ENCODE peak calls at places on chromosome 12, in five cellular contexts. B is neuronal stem cell, V is IMR-90, D is trophoblast cell, A is H1. Z is an unnamed sample.

GRCh38 chr12:67772276-67773169 is 124.0 kb downstream of the DYRK2 start:
- DNase-seq in B (peak; percentile 62), V (peak; percentile 76), D (no peak), A (peak; percentile 58), Z (peak; percentile 87)

GRCh38 chr12:122028601-122029560 is 7.2 kb downstream of the BCL7A start:
- DNase-seq in B (no peak), V (no peak), A (no peak), D (no peak), Z (no peak)

GRCh38 chr12:123441523-123442164 is 5.2 kb upstream of the RILPL2 start:
- DNase-seq in D (no peak), A (no peak), B (no peak), V (no peak), Z (no peak)

GRCh38 chr12:103858953-103859601 is 18.0 kb upstream of the NT5DC3 start:
- DNase-seq in D (peak; percentile 84), V (peak; percentile 98), B (no peak), A (no peak), Z (peak; percentile 95)

GRCh38 chr12:26231930-26232329 is 36.6 kb downstream of the SSPN start:
- DNase-seq in A (no peak), V (no peak), D (no peak), B (no peak), Z (no peak)

GRCh38 chr12:96219700-96220206 is 25.6 kb downstream of the ELK3 start:
- DNase-seq in B (no peak), A (peak; percentile 53), D (peak; percentile 99), V (peak; percentile 98), Z (peak; percentile 96)

GRCh38 chr12:93727911-93728310 is 50.7 kb downstream of the CRADD start:
- DNase-seq in D (no peak), V (no peak), A (no peak), B (no peak), Z (no peak)

GRCh38 chr12:21788089-21788983 is 13.8 kb upstream of the KCNJ8 start:
- DNase-seq in V (no peak), A (no peak), B (no peak), D (no peak), Z (no peak)

GRCh38 chr12:110165540-110166159 is 41.5 kb downstream of the IFT81 start:
- DNase-seq in V (no peak), D (peak; percentile 56), B (no peak), A (no peak), Z (no peak)

GRCh38 chr12:68446896-68447806 is 115.0 kb upstream of the MDM1 start:
- DNase-seq in B (peak; percentile 57), D (peak; percentile 85), A (no peak), V (no peak), Z (no peak)

GRCh38 chr12:40224439-40225291 is at the start of gene LRRK2:
- DNase-seq in B (peak; percentile 33), A (no peak), V (peak; percentile 28), D (peak; percentile 42), Z (peak; percentile 53)

GRCh38 chr12:67457136-67457535 is 188.0 kb downstream of the CAND1 start:
- DNase-seq in V (no peak), A (no peak), B (no peak), D (no peak), Z (no peak)

GRCh38 chr12:109951136-109951535 is 45.0 kb downstream of the GIT2 start:
- DNase-seq in D (peak; percentile 94), B (no peak), A (no peak), V (peak; percentile 96), Z (peak; percentile 75)

GRCh38 chr12:114403044-114403689 is 2.8 kb downstream of the TBX5 start:
- DNase-seq in D (no peak), B (peak; percentile 70), V (peak; percentile 69), A (peak; percentile 54), Z (no peak)

GRCh38 chr12:69417741-69418167 is 52.4 kb upstream of the FRS2 start:
- DNase-seq in A (no peak), D (no peak), B (no peak), V (no peak), Z (no peak)

GRCh38 chr12:101877816-101878811 is 734 bp downstream of the DRAM1 start:
- DNase-seq in A (no peak), V (no peak), D (peak; percentile 23), B (no peak), Z (peak; percentile 57)

GRCh38 chr12:68067762-68068376 is 78.6 kb downstream of the IFNG-AS1 start:
- DNase-seq in B (no peak), V (no peak), A (no peak), D (peak; percentile 31), Z (no peak)

GRCh38 chr12:88793091-88793490 is 212.8 kb upstream of the KITLG start:
- DNase-seq in A (no peak), B (no peak), V (peak; percentile 75), D (peak; percentile 45), Z (no peak)

GRCh38 chr12:53251477-53252348 is 16.4 kb upstream of the ESPL1 start:
- DNase-seq in B (peak; percentile 75), V (peak; percentile 64), A (no peak), D (peak; percentile 91), Z (peak; percentile 73)

GRCh38 chr12:76464636-76465166 is 94.9 kb downstream of the OSBPL8 start:
- DNase-seq in B (no peak), A (no peak), V (peak; percentile 57), D (no peak), Z (no peak)

GRCh38 chr12:43816168-43816567 is 10.1 kb upstream of the TWF1 start:
- DNase-seq in B (no peak), D (no peak), V (peak; percentile 20), A (no peak), Z (no peak)

GRCh38 chr12:24617471-24617870 is 331.4 kb downstream of the BCAT1 start:
- DNase-seq in D (no peak), V (peak; percentile 77), A (no peak), B (no peak), Z (peak; percentile 63)

GRCh38 chr12:39123580-39123979 is 218.2 kb upstream of the CPNE8 start:
- DNase-seq in V (no peak), A (no peak), D (peak; percentile 89), B (no peak), Z (no peak)

GRCh38 chr12:56116267-56117081 is at the start of gene RPL41:
- DNase-seq in A (no peak), B (peak; percentile 95), D (peak; percentile 99), V (peak; percentile 91), Z (peak; percentile 96)

GRCh38 chr12:121288158-121288848 is 8.2 kb downstream of the CAMKK2 start:
- DNase-seq in B (no peak), D (no peak), V (no peak), A (no peak), Z (no peak)

GRCh38 chr12:131754184-131754583 is 43.3 kb downstream of the SFSWAP start:
- DNase-seq in V (no peak), A (no peak), D (no peak), B (no peak), Z (no peak)

GRCh38 chr12:18242380-18243089 is 18.8 kb upstream of the PIK3C2G start:
- DNase-seq in D (peak; percentile 14), B (no peak), V (no peak), A (no peak), Z (no peak)

GRCh38 chr12:67586951-67587350 is 61.6 kb upstream of the DYRK2 start:
- DNase-seq in A (no peak), V (no peak), B (no peak), D (no peak), Z (no peak)

GRCh38 chr12:1539135-1539534 is 55.2 kb downstream of the FBXL14 start:
- DNase-seq in V (no peak), A (no peak), D (no peak), B (no peak), Z (no peak)

GRCh38 chr12:9066755-9067433 is 48.8 kb downstream of the A2M start:
- DNase-seq in B (no peak), D (no peak), V (no peak), A (no peak), Z (no peak)

GRCh38 chr12:9066183-9066623 is 49.5 kb downstream of the A2M start:
- DNase-seq in A (no peak), D (no peak), V (no peak), B (no peak), Z (no peak)

GRCh38 chr12:9064201-9064814 is 51.4 kb downstream of the A2M start:
- DNase-seq in A (peak; percentile 9), D (peak; percentile 67), B (peak; percentile 49), V (peak; percentile 10), Z (peak; percentile 65)

GRCh38 chr12:9065607-9065856 is 50.2 kb downstream of the A2M start:
- DNase-seq in V (no peak), A (no peak), B (no peak), D (no peak), Z (peak; percentile 2)

DNA sequence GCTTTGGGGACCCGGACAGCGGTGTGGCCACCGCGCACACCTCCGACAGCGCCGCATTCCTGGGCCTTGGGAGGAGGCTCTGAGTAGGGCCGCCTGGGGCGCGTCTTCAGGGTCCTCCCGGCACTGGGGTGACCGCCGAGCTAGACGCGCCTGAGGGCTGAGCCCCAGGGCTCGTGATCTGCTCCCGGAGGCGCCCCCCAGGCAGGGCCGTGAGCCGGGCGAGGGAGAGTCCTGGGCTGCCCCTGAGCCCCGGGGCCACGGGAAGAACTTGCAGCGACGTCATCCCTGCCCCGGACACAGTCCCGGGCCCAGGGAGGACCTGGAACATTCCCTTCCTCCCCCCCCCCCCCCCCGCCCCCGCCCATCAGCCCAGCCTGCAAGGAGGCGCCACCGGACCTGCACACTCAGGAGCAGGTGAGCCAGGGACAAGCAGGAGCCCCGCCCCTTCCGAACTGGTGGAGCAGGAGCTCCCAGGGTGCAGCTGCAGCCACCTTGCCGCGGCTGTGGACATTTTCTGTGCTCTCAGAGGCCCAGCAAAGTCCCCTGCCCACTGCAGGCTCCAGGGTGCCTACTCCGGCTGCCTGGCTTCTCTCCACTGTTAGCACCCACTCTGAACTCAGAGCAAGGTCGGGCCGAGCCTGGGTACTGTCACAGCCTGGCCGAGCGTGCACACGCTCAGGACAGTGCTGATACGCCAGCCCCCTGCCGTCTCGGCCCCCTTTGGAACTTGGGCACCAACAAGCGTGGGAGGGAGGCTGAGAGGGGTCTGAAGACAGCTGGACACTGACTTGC is 50.7 kb downstream of the A2M start:
- DNase-seq in V (no peak), D (peak; percentile 79), B (peak; percentile 40), A (peak; percentile 53), Z (peak; percentile 56)
- H4K91ac ChIP-seq in V (peak overlapping the region; percentile 37), D (peak overlapping the region; percentile 93), B (peak overlapping the region; percentile 85), A (peak overlapping the region; percentile 72), Z (peak overlapping the region; percentile 98)

GRCh38 chr12:82638324-82638723 is 48.4 kb upstream of the TMTC2 start:
- DNase-seq in D (no peak), B (no peak), V (no peak), A (no peak), Z (no peak)

GRCh38 chr12:82635263-82635662 is 51.4 kb upstream of the TMTC2 start:
- DNase-seq in A (no peak), D (no peak), B (no peak), V (no peak), Z (no peak)
- H3K4me3 ChIP-seq in A (no peak overlapping the region), D (no peak overlapping the region), B (no peak overlapping the region), V (no peak overlapping the region), Z (no peak overlapping the region)

GRCh38 chr12:108271951-108272729 is 67.0 kb downstream of the CMKLR1 start:
- DNase-seq in V (no peak), D (no peak), A (no peak), B (no peak), Z (no peak)
- H2BK5ac ChIP-seq in V (no peak overlapping the region), D (no peak overlapping the region), A (no peak overlapping the region), B (no peak overlapping the region), Z (no peak overlapping the region)

DNA sequence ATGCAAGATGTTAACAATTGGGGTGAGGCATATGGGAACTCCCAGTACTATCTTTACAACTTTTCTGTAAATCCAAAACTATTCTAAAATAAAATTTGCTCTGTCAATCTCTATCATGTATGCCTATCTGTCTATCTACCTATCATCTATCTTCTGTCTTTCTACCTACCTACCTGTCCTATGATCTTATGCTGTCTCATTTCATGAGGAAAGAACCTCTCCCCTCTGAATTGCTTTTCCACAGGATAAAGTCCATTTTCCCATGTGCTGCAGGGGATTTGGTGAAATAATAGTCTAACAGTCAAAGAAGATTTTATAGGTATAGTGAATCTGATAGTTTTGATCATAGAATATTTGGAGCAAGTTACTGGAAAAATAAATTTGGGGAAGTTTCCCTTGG is 86.8 kb upstream of the RIC8B start:
- DNase-seq in V (no peak), D (no peak), B (no peak), A (no peak), Z (no peak)
- H4K91ac ChIP-seq in V (no peak overlapping the region), D (no peak overlapping the region), B (no peak overlapping the region), A (no peak overlapping the region), Z (no peak overlapping the region)